ENCODE peak calls at places on chromosomes 4 and X, in seven cellular contexts. M is astrocyte of the spinal cord, Z is fibroblast of the aortic adventitia, G is NCI-H2029 treated with DMSO at 0.1 percent for 48 hours, K is body of pancreas, Q is choroid plexus epithelial cell, S is posterior cingulate gyrus. R is an unnamed sample.

GRCh38 chr4:108030332-108030731 is 40.6 kb downstream of the HADH start:
- DNase-seq in G (no peak), S (no peak), Q (peak), Z (peak), M (peak), K (peak), R (peak)

GRCh38 chr4:74660866-74661265 is 133.5 kb downstream of the BTC start:
- DNase-seq in S (no peak), K (no peak), Q (no peak), G (no peak), Z (no peak), M (no peak), R (no peak)

GRCh38 chrX:78375894-78376293 is 48.5 kb upstream of the CYSLTR1 start:
- DNase-seq in Q (no peak), S (no peak), K (no peak), G (no peak), M (no peak), Z (peak), R (no peak)

GRCh38 chrX:17613979-17614572 is 123.2 kb upstream of the SCML1 start:
- DNase-seq in S (no peak), M (peak), Q (peak), G (no peak), Z (no peak), K (peak), R (no peak)

GRCh38 chr4:139039044-139039443 is 23.5 kb downstream of the NOCT start:
- DNase-seq in G (no peak), Q (no peak), K (no peak), Z (no peak), S (no peak), M (no peak), R (no peak)

GRCh38 chr4:16418814-16419213 is 192.5 kb upstream of the TAPT1 start:
- DNase-seq in S (no peak), M (peak), Z (peak), Q (peak), G (no peak), K (peak), R (no peak)

GRCh38 chr4:112978691-112979472 is 70.6 kb upstream of the ANK2 start:
- DNase-seq in Q (peak), K (no peak), M (peak), Z (peak), S (no peak), G (no peak), R (no peak)

GRCh38 chr4:30600246-30600645 is 119.9 kb upstream of the PCDH7 start:
- DNase-seq in Z (peak), G (no peak), K (no peak), M (peak), S (no peak), Q (peak), R (no peak)

GRCh38 chrX:121854614-121854911 is 807.2 kb downstream of the GLUD2 start:
- DNase-seq in S (no peak), G (no peak), Z (no peak), K (no peak), Q (no peak), M (no peak), R (no peak)

GRCh38 chrX:68180501-68181061 is 252.7 kb downstream of the OPHN1 start:
- DNase-seq in Z (no peak), M (no peak), Q (no peak), G (no peak), S (no peak), K (no peak), R (no peak)

GRCh38 chrX:100995469-100995868 is 26.0 kb downstream of the ARL13A start:
- DNase-seq in Z (peak), G (no peak), Q (peak), S (peak), K (no peak), M (peak), R (no peak)

GRCh38 chr4:26624042-26624441 is 40.2 kb downstream of the TBC1D19 start:
- DNase-seq in Q (peak), S (no peak), Z (no peak), G (no peak), M (no peak), K (no peak), R (no peak)

GRCh38 chrX:123993326-123993725 is 31.8 kb downstream of the STAG2 start:
- DNase-seq in S (no peak), Z (peak), K (no peak), G (no peak), Q (peak), M (peak), R (no peak)

GRCh38 chr4:3366893-3367775 is 74.3 kb downstream of the RGS12 start:
- DNase-seq in K (no peak), Z (no peak), M (no peak), Q (no peak), S (peak), G (no peak), R (no peak)

GRCh38 chrX:132958086-132958703 is at the start of gene HS6ST2:
- DNase-seq in G (no peak), M (no peak), Q (no peak), S (no peak), K (peak), Z (no peak), R (peak)

GRCh38 chr4:56828784-56829535 is 7.5 kb upstream of the SPINK2 start:
- DNase-seq in S (no peak), G (no peak), Q (peak), M (peak), Z (no peak), K (no peak), R (no peak)

GRCh38 chr4:23348789-23349498 is 540.9 kb downstream of the PPARGC1A start:
- DNase-seq in G (no peak), M (no peak), Q (no peak), Z (no peak), K (no peak), S (no peak), R (no peak)

GRCh38 chrX:13520441-13520840 is 49.0 kb upstream of the EGFL6 start:
- DNase-seq in K (no peak), Q (no peak), G (no peak), M (no peak), S (no peak), Z (no peak), R (no peak)

GRCh38 chr4:1684756-1685603 is 867 bp upstream of the FAM53A start:
- DNase-seq in K (no peak), G (no peak), M (no peak), Z (no peak), S (no peak), Q (no peak), R (no peak)

GRCh38 chr4:145071560-145071959 is 26.4 kb downstream of the ANAPC10 start:
- DNase-seq in K (no peak), Z (no peak), Q (no peak), S (no peak), G (no peak), M (no peak), R (no peak)

GRCh38 chr4:139234258-139234657 is 45.8 kb downstream of the MGARP start:
- DNase-seq in Z (no peak), M (no peak), Q (no peak), K (no peak), G (no peak), S (no peak), R (no peak)

GRCh38 chrX:24148118-24148517 is 1.4 kb upstream of the ZFX start:
- DNase-seq in K (no peak), G (no peak), S (no peak), Z (no peak), M (peak), Q (peak), R (no peak)

GRCh38 chrX:40644821-40645358 is 2.5 kb downstream of the CXorf38 start:
- DNase-seq in G (peak), S (no peak), Z (peak), K (peak), M (peak), Q (peak), R (no peak)

GRCh38 chr4:113384600-113384999 is 335.1 kb downstream of the ANK2 start:
- DNase-seq in Q (peak), K (no peak), G (no peak), S (no peak), Z (peak), M (peak), R (no peak)

GRCh38 chrX:150779367-150779766 is 86.2 kb downstream of the MTMR1 start:
- DNase-seq in M (no peak), K (no peak), G (no peak), Q (no peak), Z (no peak), S (no peak), R (no peak)